ENCODE peak calls at places on chromosomes 5 and 9, in eight cellular contexts. P is foreskin keratinocyte, K is Panc1, O is stomach, D is IMR-90, I is tibial nerve, B is hepatocyte, M is PC-3. Z is an unnamed sample.

GRCh38 chr5:73183000-73183399 is 10.0 kb downstream of the TMEM174 start:
- DNase-seq in P (no peak), K (no peak), D (no peak), I (no peak), B (no peak), M (no peak), O (no peak), Z (no peak)

GRCh38 chr9:137128158-137129088 is 10.5 kb upstream of the GRIN1 start:
- DNase-seq in M (no peak), D (no peak), B (no peak), P (no peak), O (no peak), K (no peak), I (no peak), Z (no peak)

GRCh38 chr9:5352637-5353248 is 13.1 kb upstream of the RLN1 start:
- DNase-seq in M (no peak), O (no peak), B (no peak), I (no peak), K (no peak), D (no peak), P (no peak), Z (no peak)

GRCh38 chr9:109907400-109907799 is 127.4 kb downstream of the PALM2AKAP2 start:
- DNase-seq in O (no peak), D (no peak), I (no peak), M (no peak), B (no peak), P (no peak), K (no peak), Z (no peak)

GRCh38 chr5:136021016-136021405 is 7.8 kb upstream of the TGFBI start:
- DNase-seq in D (peak; percentile 78), P (peak; percentile 61), I (no peak), B (no peak), K (no peak), O (no peak), M (no peak), Z (no peak)

GRCh38 chr9:114372971-114373591 is 14.7 kb downstream of the AKNA start:
- DNase-seq in I (no peak), O (peak; percentile 69), K (no peak), P (no peak), M (no peak), D (no peak), B (no peak), Z (no peak)

GRCh38 chr5:66717455-66718373 is 121.5 kb downstream of the MAST4 start:
- DNase-seq in K (no peak), O (no peak), M (no peak), P (peak; percentile 39), D (no peak), B (no peak), I (no peak), Z (no peak)

GRCh38 chr9:117644607-117645244 is 59.5 kb upstream of the TLR4 start:
- DNase-seq in P (peak; percentile 30), D (peak; percentile 49), I (peak; percentile 61), B (peak; percentile 74), K (peak; percentile 57), O (peak; percentile 78), M (peak; percentile 64), Z (peak; percentile 52)

GRCh38 chr5:103598997-103599556 is 36.5 kb upstream of the NUDT12 start:
- DNase-seq in I (no peak), K (no peak), D (peak; percentile 11), M (no peak), O (no peak), P (no peak), B (no peak), Z (no peak)

GRCh38 chr9:123684393-123685149 is 245.4 kb downstream of the DENND1A start:
- DNase-seq in K (no peak), O (no peak), I (no peak), B (no peak), M (no peak), P (peak; percentile 25), D (no peak), Z (no peak)

GRCh38 chr5:4831325-4831724 is 308.8 kb upstream of the ADAMTS16 start:
- DNase-seq in P (no peak), D (no peak), M (no peak), I (no peak), B (no peak), O (no peak), K (no peak), Z (no peak)

GRCh38 chr5:138664276-138664943 is 88.8 kb upstream of the CTNNA1 start:
- DNase-seq in M (no peak), P (peak; percentile 94), D (peak; percentile 39), O (no peak), B (peak; percentile 57), K (no peak), I (no peak), Z (peak; percentile 28)

GRCh38 chr5:106142131-106142530 is 1528.6 kb downstream of the EFNA5 start:
- DNase-seq in M (no peak), I (no peak), P (no peak), K (no peak), O (no peak), B (no peak), D (no peak), Z (no peak)

GRCh38 chr9:84404095-84404686 is 63.6 kb upstream of the SLC28A3 start:
- DNase-seq in O (no peak), D (no peak), M (peak; percentile 5), K (no peak), I (no peak), P (no peak), B (peak; percentile 17), Z (no peak)

GRCh38 chr5:67050125-67050524 is 146.5 kb downstream of the CD180 start:
- DNase-seq in D (no peak), P (no peak), K (no peak), M (no peak), B (no peak), O (no peak), I (no peak), Z (no peak)

GRCh38 chr5:141490271-141490670 is 1.4 kb downstream of the PCDHGC5 start:
- DNase-seq in K (no peak), D (no peak), P (no peak), M (no peak), O (no peak), I (no peak), B (no peak), Z (no peak)

GRCh38 chr9:90300901-90301688 is 341.5 kb downstream of the DIRAS2 start:
- DNase-seq in D (peak; percentile 91), B (peak; percentile 89), M (peak; percentile 76), K (peak; percentile 48), O (peak; percentile 27), I (no peak), P (peak; percentile 94), Z (peak; percentile 86)
- TF ChIP-seq CTCF in D (no peak), B (no peak), M (no peak), K (no peak), O (no peak), I (no peak), P (peak; percentile 32), Z (no peak)

DNA sequence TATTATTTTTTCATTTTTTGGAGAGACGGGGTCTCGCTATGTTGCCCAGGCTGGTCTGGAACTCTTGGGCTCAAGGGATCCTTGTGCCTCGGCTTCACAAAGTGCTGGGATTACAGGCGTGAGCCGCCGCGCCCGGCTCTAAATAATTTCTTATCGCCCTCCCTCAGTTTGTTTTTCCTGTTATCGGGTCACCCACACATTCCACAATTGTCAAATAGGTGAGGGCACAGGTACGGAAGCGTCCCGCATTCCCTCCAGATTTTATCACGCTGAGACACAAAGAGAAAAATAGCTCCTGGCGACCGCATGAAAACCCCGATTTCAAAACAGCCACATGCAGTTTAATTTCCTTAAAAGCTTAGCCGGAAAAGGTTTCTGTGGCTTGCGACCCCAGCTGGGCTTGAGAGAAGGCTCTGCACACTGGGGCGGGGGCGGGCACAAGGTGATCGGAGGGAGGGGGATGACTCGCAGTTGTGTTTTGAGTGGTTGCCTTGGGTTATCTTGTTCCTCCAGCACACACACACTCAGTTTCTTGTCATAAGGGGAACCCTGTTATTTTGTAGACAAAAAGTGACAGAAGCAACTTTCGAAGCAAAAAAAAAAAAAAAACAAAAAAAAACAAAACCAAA is 720 bp upstream of the IQGAP2 start:
- DNase-seq in D (no peak), I (no peak), O (peak; percentile 64), P (no peak), K (no peak), M (no peak), B (peak; percentile 71), Z (peak; percentile 94)
- H3K27ac ChIP-seq in D (no peak overlapping the region), I (peak overlapping the region; percentile 95), O (peak overlapping the region; percentile 88), P (no peak overlapping the region), K (no peak overlapping the region), M (no peak overlapping the region), B (peak overlapping the region; percentile 85), Z (no peak overlapping the region)

DNA sequence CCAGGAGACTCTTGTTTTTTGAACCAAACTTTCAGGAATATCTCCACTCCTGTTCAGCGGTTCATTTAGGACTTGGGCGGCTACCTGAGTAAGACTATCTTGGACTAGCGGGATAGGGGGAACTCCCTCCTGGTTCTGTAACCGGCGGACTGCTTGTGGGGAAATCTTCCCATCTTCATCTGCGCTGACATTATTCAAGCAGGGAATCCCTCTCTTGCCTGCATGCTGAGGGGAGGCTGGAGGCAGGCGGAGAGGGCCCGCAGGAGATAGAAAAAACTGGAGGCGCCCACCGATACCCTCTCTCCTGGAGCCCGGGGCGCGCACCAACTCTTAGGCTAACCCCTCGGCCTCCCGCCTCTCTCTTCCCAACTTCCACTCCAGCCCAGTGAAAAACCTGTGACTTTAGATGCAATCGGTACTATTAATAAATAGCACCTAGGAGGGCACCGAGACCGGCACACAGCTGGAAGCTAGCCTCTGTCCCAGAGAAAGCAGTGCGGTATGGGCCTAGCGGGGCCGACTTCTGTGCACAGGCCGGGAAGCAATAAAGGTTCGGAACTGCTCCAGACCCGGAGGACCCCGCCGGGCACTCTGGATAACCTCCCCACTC is 1.7 kb downstream of the EFNA5 start:
- DNase-seq in M (peak; percentile 45), O (peak; percentile 31), B (peak; percentile 26), K (no peak), I (no peak), P (peak; percentile 35), D (no peak), Z (peak; percentile 10)
- TF ChIP-seq CTCF in M (no peak), O (no peak), B (no peak), K (no peak), I (no peak), P (peak; percentile 4), D (no peak), Z (no peak)

GRCh38 chr9:592225-592624 is 249.3 kb upstream of the DMRT1 start:
- DNase-seq in I (no peak), K (no peak), B (peak; percentile 23), O (peak; percentile 63), D (no peak), P (no peak), M (peak; percentile 83), Z (no peak)

GRCh38 chr9:591292-591691 is 250.2 kb upstream of the DMRT1 start:
- DNase-seq in P (peak; percentile 87), B (no peak), D (no peak), O (peak; percentile 87), I (no peak), K (no peak), M (peak; percentile 29), Z (peak; percentile 52)

GRCh38 chr9:592733-593132 is 248.8 kb upstream of the DMRT1 start:
- DNase-seq in P (no peak), B (no peak), K (no peak), I (no peak), D (no peak), O (no peak), M (peak; percentile 58), Z (no peak)

GRCh38 chr9:588952-589351 is 252.5 kb upstream of the DMRT1 start:
- DNase-seq in O (no peak), P (no peak), K (no peak), D (no peak), I (no peak), M (no peak), B (no peak), Z (no peak)

GRCh38 chr9:589723-590122 is 251.8 kb upstream of the DMRT1 start:
- DNase-seq in O (no peak), P (peak; percentile 52), M (no peak), K (no peak), B (peak; percentile 19), D (peak; percentile 31), I (no peak), Z (no peak)
- H3K27ac ChIP-seq in O (peak overlapping the region; percentile 58), P (no peak overlapping the region), M (no peak overlapping the region), K (peak overlapping the region; percentile 65), B (no peak overlapping the region), D (no peak overlapping the region), I (peak overlapping the region; percentile 55), Z (peak overlapping the region; percentile 47)

Z was measured in PC-9.